ENCODE peak calls at places on chromosomes 5 and 9, in seven cellular contexts. E is cardiac fibroblast; S is fibroblast of mammary gland; P is activated CD4-positive, alpha-beta T cell treated with anti-CD3 and anti-CD28 coated beads for 48 hours; Z is GM19239; R is caudate nucleus; Q is stimulated activated CD4-positive, alpha-beta T cell treated with anti-CD3 and anti-CD28 coated beads, TNF-alpha, amount 100 ng/mL, for 1 hour. I is an unnamed sample.

GRCh38 chr9:131545003-131545785 is at the start of gene PRRT1B:
- DNase-seq in E (no peak), Q (no peak), Z (no peak), P (no peak), R (no peak), S (no peak), I (no peak)

GRCh38 chr5:142803428-142804111 is 33.4 kb downstream of the ARHGAP26 start:
- DNase-seq in R (no peak), Q (no peak), E (peak), Z (no peak), S (peak), P (no peak), I (no peak)

GRCh38 chr5:35047785-35048404 is at the start of gene AGXT2:
- DNase-seq in S (no peak), Q (no peak), Z (no peak), E (no peak), P (no peak), R (no peak), I (no peak)

GRCh38 chr9:132114102-132114707 is 34.5 kb upstream of the MED27 start:
- DNase-seq in P (peak), Q (peak), S (peak), Z (no peak), R (peak), E (peak), I (peak)

GRCh38 chr9:2024888-2025781 is 10.0 kb downstream of the SMARCA2 start:
- DNase-seq in Z (no peak), Q (no peak), P (no peak), E (peak), S (no peak), R (no peak), I (no peak)

GRCh38 chr9:125066839-125067619 is 76.3 kb downstream of the SCAI start:
- DNase-seq in P (no peak), R (no peak), Z (no peak), S (peak), Q (no peak), E (peak), I (no peak)

GRCh38 chr9:100714372-100715099 is 136.7 kb downstream of the CAVIN4 start:
- DNase-seq in E (peak), S (peak), P (peak), Z (peak), Q (peak), R (peak), I (peak)

GRCh38 chr9:124843635-124844034 is 9.6 kb upstream of the WDR38 start:
- DNase-seq in S (no peak), P (no peak), E (no peak), Z (no peak), R (no peak), Q (no peak), I (no peak)

GRCh38 chr5:170429014-170429413 is 39.8 kb upstream of the KCNMB1 start:
- DNase-seq in R (no peak), S (peak), P (no peak), Z (no peak), E (peak), Q (no peak), I (no peak)